ENCODE peak calls at places on chromosomes 4 and X, in six cellular contexts. V is SK-N-SH, R is HCT116, W is H1, Y is GM12878, H is HepG2. Q is an unnamed sample.

GRCh38 chr4:158656439-158656838 is 15.2 kb downstream of the C4orf46 start:
- DNase-seq in H (no peak), R (no peak), V (no peak), Y (no peak), W (no peak), Q (no peak)

GRCh38 chr4:170008376-170008775 is 17.8 kb downstream of the MFAP3L start:
- DNase-seq in R (no peak), Y (no peak), H (no peak), W (no peak), V (no peak), Q (no peak)

GRCh38 chr4:130067419-130067818 is 971.5 kb downstream of the C4orf33 start:
- DNase-seq in H (no peak), R (no peak), Y (no peak), W (no peak), V (no peak), Q (no peak)

GRCh38 chrX:134676440-134676839 is 18.2 kb upstream of the PLAC1 start:
- DNase-seq in W (no peak), V (no peak), Y (no peak), H (no peak), R (no peak), Q (peak)

GRCh38 chrX:139889760-139890159 is 43.1 kb downstream of the ATP11C start:
- DNase-seq in Y (no peak), H (no peak), R (no peak), V (no peak), W (no peak), Q (peak)

GRCh38 chr4:182289809-182290208 is 46.6 kb downstream of the TENM3 start:
- DNase-seq in H (no peak), V (no peak), W (no peak), R (no peak), Y (no peak), Q (no peak)

GRCh38 chr4:8599657-8600056 is 7.1 kb downstream of the CPZ start:
- DNase-seq in R (peak), Y (no peak), H (no peak), W (no peak), V (no peak), Q (no peak)

GRCh38 chr4:7418131-7418943 is 16.4 kb downstream of the PSAPL1 start:
- DNase-seq in Y (no peak), W (no peak), R (no peak), V (peak), H (no peak), Q (no peak)

GRCh38 chrX:130994671-130995070 is 63.5 kb upstream of the ARHGAP36 start:
- DNase-seq in W (no peak), Y (no peak), H (no peak), R (no peak), V (peak), Q (peak)

GRCh38 chr4:163505374-163505773 is 10.9 kb downstream of the TMA16 start:
- DNase-seq in W (no peak), Y (no peak), V (no peak), R (no peak), H (no peak), Q (no peak)

GRCh38 chr4:10013722-10014121 is 7.6 kb downstream of the SLC2A9 start:
- DNase-seq in W (peak), Y (no peak), R (peak), V (peak), H (no peak), Q (peak)

GRCh38 chrX:39335447-39336235 is 534.4 kb downstream of the MID1IP1 start:
- DNase-seq in R (no peak), W (no peak), Y (no peak), V (no peak), H (no peak), Q (no peak)

GRCh38 chrX:13898084-13898483 is 81.2 kb upstream of the GPM6B start:
- DNase-seq in V (peak), H (no peak), Y (peak), R (no peak), W (no peak), Q (no peak)

GRCh38 chrX:40651620-40652223 is 4.4 kb upstream of the CXorf38 start:
- DNase-seq in Y (no peak), R (peak), W (no peak), H (peak), V (peak), Q (peak)

GRCh38 chr4:78616046-78616498 is 64.5 kb downstream of the ANXA3 start:
- DNase-seq in W (no peak), Y (no peak), H (no peak), R (no peak), V (no peak), Q (no peak)

GRCh38 chr4:137514401-137515116 is 17.7 kb downstream of the PCDH18 start:
- DNase-seq in W (no peak), V (no peak), H (no peak), Y (no peak), R (no peak), Q (no peak)

GRCh38 chrX:153922286-153922573 is 3.8 kb downstream of the ARHGAP4 start:
- DNase-seq in H (no peak), W (no peak), V (no peak), R (no peak), Y (no peak), Q (no peak)

GRCh38 chrX:153921070-153921469 is 5.0 kb downstream of the ARHGAP4 start:
- DNase-seq in H (no peak), W (no peak), V (peak), R (no peak), Y (no peak), Q (no peak)

GRCh38 chrX:153921511-153922285 is 4.4 kb downstream of the ARHGAP4 start:
- DNase-seq in W (no peak), H (no peak), V (peak), R (no peak), Y (no peak), Q (no peak)

GRCh38 chrX:153924149-153924861 is 1.8 kb downstream of the ARHGAP4 start:
- DNase-seq in W (no peak), R (no peak), V (no peak), Y (no peak), H (peak), Q (peak)

DNA sequence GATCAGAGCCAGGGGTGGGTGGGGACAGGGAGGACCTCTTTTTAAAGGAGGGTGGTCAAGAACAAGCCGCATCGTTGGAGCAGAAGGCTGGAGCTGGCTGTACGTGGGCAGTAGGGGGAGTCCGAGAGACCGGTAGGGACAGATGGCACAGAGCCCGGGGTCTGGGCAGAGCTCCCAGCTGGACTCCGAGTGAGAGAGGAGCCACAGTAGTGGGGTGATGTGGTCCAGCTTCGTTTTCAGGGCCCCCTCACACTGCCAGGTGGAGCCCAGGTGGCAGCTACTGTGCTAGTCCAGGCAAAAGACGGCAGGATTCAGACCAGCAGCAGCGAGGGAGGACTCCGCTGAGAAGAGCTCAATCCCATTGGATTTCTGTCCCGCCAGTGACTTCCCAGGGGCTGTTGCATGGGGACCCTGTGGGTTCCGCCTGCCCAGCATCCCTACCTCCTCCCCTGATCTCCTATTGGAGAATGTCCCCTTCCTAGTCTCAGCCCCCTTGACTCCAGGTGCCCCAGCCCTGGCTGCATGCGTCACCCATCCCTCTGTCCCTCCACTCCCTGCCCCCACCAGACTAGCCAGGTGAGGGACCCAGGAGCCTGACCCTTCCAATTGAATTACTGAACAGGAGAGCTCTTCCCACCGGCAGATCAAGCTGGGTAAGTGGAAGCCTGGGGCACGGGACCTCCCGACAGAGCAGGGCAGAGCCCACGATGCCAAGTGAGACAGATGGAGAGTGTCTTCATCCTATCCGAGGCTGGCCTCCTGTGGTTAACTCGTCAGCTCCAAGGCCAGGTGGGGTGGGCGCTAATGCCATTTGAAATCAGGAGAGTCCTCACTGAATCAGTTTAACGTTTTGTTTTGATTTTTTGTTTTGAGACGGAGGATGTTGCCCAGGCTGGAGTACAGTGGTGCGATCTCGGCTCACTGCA is 2.9 kb downstream of the ARHGAP4 start:
- DNase-seq in Y (no peak), H (no peak), R (no peak), W (no peak), V (peak), Q (peak)
- TF ChIP-seq POLR2AphosphoS5 in Y (no peak), H (no peak), R (no peak), W (no peak), V (no peak), Q (no peak)

GRCh38 chrX:84712621-84713020 is 210.4 kb upstream of the HDX start:
- DNase-seq in H (no peak), V (no peak), R (no peak), Y (no peak), W (no peak), Q (no peak)

GRCh38 chrX:84721416-84721815 is 219.2 kb upstream of the HDX start:
- DNase-seq in R (no peak), Y (no peak), W (no peak), H (no peak), V (no peak), Q (no peak)

GRCh38 chrX:84715315-84715714 is 213.1 kb upstream of the HDX start:
- DNase-seq in R (no peak), Y (no peak), W (no peak), V (no peak), H (no peak), Q (no peak)

GRCh38 chrX:84717344-84717743 is 215.1 kb upstream of the HDX start:
- DNase-seq in H (no peak), R (no peak), W (no peak), Y (no peak), V (no peak), Q (no peak)
- H3K9ac ChIP-seq in H (no peak), R (no peak), W (no peak), Y (no peak), V (no peak), Q (no peak)

GRCh38 chr4:139763668-139764067 is 98.0 kb downstream of the MGST2 start:
- DNase-seq in H (no peak), R (no peak), W (no peak), V (peak), Y (no peak), Q (peak)
- TF ChIP-seq POLR2AphosphoS5 in H (no peak), R (no peak), W (no peak), V (no peak), Y (no peak), Q (no peak)

GRCh38 chr4:73998040-73999011 is at the start of gene CXCL5:
- DNase-seq in R (no peak), H (no peak), W (peak), Y (no peak), V (no peak), Q (peak)
- H3K9ac ChIP-seq in R (no peak), H (no peak), W (peak), Y (no peak), V (no peak), Q (peak)

GRCh38 chrX:103212749-103213457 is 2.0 kb upstream of the BEX4 start:
- DNase-seq in Y (no peak), H (no peak), R (no peak), W (no peak), V (no peak), Q (no peak)

GRCh38 chrX:103210056-103210455 is 4.9 kb upstream of the BEX4 start:
- DNase-seq in H (no peak), R (no peak), W (no peak), V (no peak), Y (no peak), Q (no peak)

GRCh38 chrX:103215768-103216085 is 819 bp downstream of the BEX4 start:
- DNase-seq in Y (no peak), W (no peak), H (no peak), R (no peak), V (peak), Q (peak)

GRCh38 chrX:103211012-103211715 is 3.7 kb upstream of the BEX4 start:
- DNase-seq in Y (no peak), W (no peak), H (peak), V (peak), R (peak), Q (peak)

GRCh38 chrX:103215037-103215767 is at the start of gene BEX4:
- DNase-seq in Y (no peak), R (peak), W (peak), V (peak), H (no peak), Q (peak)
- TF ChIP-seq POLR2AphosphoS5 in Y (peak), R (no peak), W (peak), V (peak), H (no peak), Q (peak)

GRCh38 chr4:30802622-30803323 is 82.6 kb downstream of the PCDH7 start:
- DNase-seq in H (no peak), Y (no peak), V (no peak), W (no peak), R (peak), Q (peak)
- H3K9ac ChIP-seq in H (no peak), Y (no peak), V (no peak), W (no peak), R (peak), Q (no peak)

Q was measured in endothelial cell of umbilical vein.